ENCODE peak calls at places on chromosomes 5 and 9, in seven cellular contexts. One of them, this sample, is unnamed.

GRCh38 chr9:137310190-137311052 is 8.3 kb upstream of the NRARP start:
- DNase-seq in lower lobe of right lung: peak
- DNase-seq in HL-60: no peak
- DNase-seq in GM12865: no peak
- DNase-seq in MM.1S: no peak
- DNase-seq in Caco-2: peak
- DNase-seq in fibroblast of pulmonary artery: no peak
- DNase-seq in this sample: no peak

GRCh38 chr5:113427871-113428574 is 6.8 kb downstream of the TSSK1B start:
- DNase-seq in lower lobe of right lung: no peak
- DNase-seq in HL-60: no peak
- DNase-seq in GM12865: no peak
- DNase-seq in MM.1S: no peak
- DNase-seq in Caco-2: no peak
- DNase-seq in fibroblast of pulmonary artery: no peak
- DNase-seq in this sample: no peak

GRCh38 chr9:29456940-29457339 is 1883.7 kb upstream of the C9orf72 start:
- DNase-seq in lower lobe of right lung: no peak
- DNase-seq in HL-60: no peak
- DNase-seq in GM12865: no peak
- DNase-seq in MM.1S: no peak
- DNase-seq in Caco-2: no peak
- DNase-seq in fibroblast of pulmonary artery: peak
- DNase-seq in this sample: no peak

GRCh38 chr5:673140-673836 is 19.9 kb downstream of the TPPP start:
- DNase-seq in lower lobe of right lung: peak
- DNase-seq in HL-60: no peak
- DNase-seq in GM12865: no peak
- DNase-seq in MM.1S: no peak
- DNase-seq in Caco-2: no peak
- DNase-seq in fibroblast of pulmonary artery: no peak
- DNase-seq in this sample: no peak

GRCh38 chr9:122129969-122130368 is 29.6 kb downstream of the NDUFA8 start:
- DNase-seq in lower lobe of right lung: no peak
- DNase-seq in HL-60: no peak
- DNase-seq in GM12865: no peak
- DNase-seq in MM.1S: no peak
- DNase-seq in Caco-2: no peak
- DNase-seq in fibroblast of pulmonary artery: no peak
- DNase-seq in this sample: no peak

GRCh38 chr9:121075251-121076036 is 689 bp downstream of the CNTRL start:
- DNase-seq in lower lobe of right lung: no peak
- DNase-seq in HL-60: peak
- DNase-seq in GM12865: peak
- DNase-seq in MM.1S: peak
- DNase-seq in Caco-2: no peak
- DNase-seq in fibroblast of pulmonary artery: no peak
- DNase-seq in this sample: peak

GRCh38 chr9:111036946-111037743 is 1.1 kb downstream of the LPAR1 start:
- DNase-seq in lower lobe of right lung: no peak
- DNase-seq in HL-60: no peak
- DNase-seq in GM12865: peak
- DNase-seq in MM.1S: no peak
- DNase-seq in Caco-2: no peak
- DNase-seq in fibroblast of pulmonary artery: peak
- DNase-seq in this sample: no peak

GRCh38 chr5:67494186-67494842 is 297.7 kb upstream of the CD180 start:
- DNase-seq in lower lobe of right lung: no peak
- DNase-seq in HL-60: no peak
- DNase-seq in GM12865: no peak
- DNase-seq in MM.1S: no peak
- DNase-seq in Caco-2: no peak
- DNase-seq in fibroblast of pulmonary artery: no peak
- DNase-seq in this sample: no peak

GRCh38 chr5:40084614-40085013 is 595.1 kb upstream of the PTGER4 start:
- DNase-seq in lower lobe of right lung: no peak
- DNase-seq in HL-60: no peak
- DNase-seq in GM12865: no peak
- DNase-seq in MM.1S: no peak
- DNase-seq in Caco-2: no peak
- DNase-seq in fibroblast of pulmonary artery: no peak
- DNase-seq in this sample: no peak

GRCh38 chr9:121966706-121967105 is 126.4 kb downstream of the TTLL11 start:
- DNase-seq in lower lobe of right lung: no peak
- DNase-seq in HL-60: no peak
- DNase-seq in GM12865: no peak
- DNase-seq in MM.1S: no peak
- DNase-seq in Caco-2: no peak
- DNase-seq in fibroblast of pulmonary artery: no peak
- DNase-seq in this sample: no peak

GRCh38 chr5:34655354-34655991 is 655 bp upstream of the RAI14 start:
- DNase-seq in lower lobe of right lung: no peak
- DNase-seq in HL-60: no peak
- DNase-seq in GM12865: peak
- DNase-seq in MM.1S: peak
- DNase-seq in Caco-2: peak
- DNase-seq in fibroblast of pulmonary artery: peak
- DNase-seq in this sample: no peak

GRCh38 chr9:107330420-107330819 is 47.3 kb downstream of the RAD23B start:
- DNase-seq in lower lobe of right lung: no peak
- DNase-seq in HL-60: no peak
- DNase-seq in GM12865: no peak
- DNase-seq in MM.1S: no peak
- DNase-seq in Caco-2: no peak
- DNase-seq in fibroblast of pulmonary artery: no peak
- DNase-seq in this sample: no peak

GRCh38 chr9:99660191-99660636 is 161.5 kb upstream of the NR4A3 start:
- DNase-seq in lower lobe of right lung: peak
- DNase-seq in HL-60: peak
- DNase-seq in GM12865: peak
- DNase-seq in MM.1S: no peak
- DNase-seq in Caco-2: no peak
- DNase-seq in fibroblast of pulmonary artery: no peak
- DNase-seq in this sample: no peak

GRCh38 chr9:101270325-101270701 is 114.5 kb downstream of the BAAT start:
- DNase-seq in lower lobe of right lung: no peak
- DNase-seq in HL-60: no peak
- DNase-seq in GM12865: no peak
- DNase-seq in MM.1S: no peak
- DNase-seq in Caco-2: no peak
- DNase-seq in fibroblast of pulmonary artery: peak
- DNase-seq in this sample: no peak

GRCh38 chr5:80191991-80192398 is 63.9 kb downstream of the SERINC5 start:
- DNase-seq in lower lobe of right lung: no peak
- DNase-seq in HL-60: no peak
- DNase-seq in GM12865: no peak
- DNase-seq in MM.1S: no peak
- DNase-seq in Caco-2: no peak
- DNase-seq in fibroblast of pulmonary artery: no peak
- DNase-seq in this sample: peak

GRCh38 chr9:119768266-119768665 is 399.0 kb upstream of the BRINP1 start:
- DNase-seq in lower lobe of right lung: no peak
- DNase-seq in HL-60: no peak
- DNase-seq in GM12865: no peak
- DNase-seq in MM.1S: no peak
- DNase-seq in Caco-2: no peak
- DNase-seq in fibroblast of pulmonary artery: no peak
- DNase-seq in this sample: no peak

GRCh38 chr5:140145818-140146522 is 20.2 kb downstream of the IGIP start:
- DNase-seq in lower lobe of right lung: peak
- DNase-seq in HL-60: peak
- DNase-seq in GM12865: peak
- DNase-seq in MM.1S: peak
- DNase-seq in Caco-2: no peak
- DNase-seq in fibroblast of pulmonary artery: peak
- DNase-seq in this sample: no peak

GRCh38 chr5:160159991-160160826 is 41.0 kb upstream of the PWWP2A start:
- DNase-seq in lower lobe of right lung: no peak
- DNase-seq in HL-60: no peak
- DNase-seq in GM12865: peak
- DNase-seq in MM.1S: peak
- DNase-seq in Caco-2: peak
- DNase-seq in fibroblast of pulmonary artery: no peak
- DNase-seq in this sample: no peak

GRCh38 chr5:97000391-97000790 is 64.5 kb downstream of the LNPEP start:
- DNase-seq in lower lobe of right lung: no peak
- DNase-seq in HL-60: no peak
- DNase-seq in GM12865: no peak
- DNase-seq in MM.1S: no peak
- DNase-seq in Caco-2: no peak
- DNase-seq in fibroblast of pulmonary artery: peak
- DNase-seq in this sample: no peak

GRCh38 chr5:173230741-173231380 is 4.1 kb downstream of the NKX2-5 start:
- DNase-seq in lower lobe of right lung: no peak
- DNase-seq in HL-60: no peak
- DNase-seq in GM12865: no peak
- DNase-seq in MM.1S: no peak
- DNase-seq in Caco-2: no peak
- DNase-seq in fibroblast of pulmonary artery: no peak
- DNase-seq in this sample: no peak
- H3K4me3 ChIP-seq in lower lobe of right lung: no peak
- H3K4me3 ChIP-seq in HL-60: no peak
- H3K4me3 ChIP-seq in GM12865: no peak
- H3K4me3 ChIP-seq in MM.1S: no peak
- H3K4me3 ChIP-seq in Caco-2: no peak
- H3K4me3 ChIP-seq in fibroblast of pulmonary artery: no peak
- H3K4me3 ChIP-seq in this sample: no peak

GRCh38 chr5:71880531-71880930 is 161.5 kb downstream of the CARTPT start:
- DNase-seq in lower lobe of right lung: no peak
- DNase-seq in HL-60: no peak
- DNase-seq in GM12865: no peak
- DNase-seq in MM.1S: no peak
- DNase-seq in Caco-2: no peak
- DNase-seq in fibroblast of pulmonary artery: no peak
- DNase-seq in this sample: no peak
- H3K4me3 ChIP-seq in lower lobe of right lung: no peak
- H3K4me3 ChIP-seq in HL-60: no peak
- H3K4me3 ChIP-seq in GM12865: no peak
- H3K4me3 ChIP-seq in MM.1S: no peak
- H3K4me3 ChIP-seq in Caco-2: no peak
- H3K4me3 ChIP-seq in fibroblast of pulmonary artery: no peak
- H3K4me3 ChIP-seq in this sample: no peak

GRCh38 chr5:124888050-124888506 is 141.6 kb upstream of the ZNF608 start:
- DNase-seq in lower lobe of right lung: no peak
- DNase-seq in HL-60: no peak
- DNase-seq in GM12865: no peak
- DNase-seq in MM.1S: no peak
- DNase-seq in Caco-2: peak
- DNase-seq in fibroblast of pulmonary artery: no peak
- DNase-seq in this sample: no peak
- H3K4me3 ChIP-seq in lower lobe of right lung: no peak
- H3K4me3 ChIP-seq in HL-60: no peak
- H3K4me3 ChIP-seq in GM12865: no peak
- H3K4me3 ChIP-seq in MM.1S: no peak
- H3K4me3 ChIP-seq in Caco-2: no peak
- H3K4me3 ChIP-seq in fibroblast of pulmonary artery: no peak
- H3K4me3 ChIP-seq in this sample: no peak

DNA sequence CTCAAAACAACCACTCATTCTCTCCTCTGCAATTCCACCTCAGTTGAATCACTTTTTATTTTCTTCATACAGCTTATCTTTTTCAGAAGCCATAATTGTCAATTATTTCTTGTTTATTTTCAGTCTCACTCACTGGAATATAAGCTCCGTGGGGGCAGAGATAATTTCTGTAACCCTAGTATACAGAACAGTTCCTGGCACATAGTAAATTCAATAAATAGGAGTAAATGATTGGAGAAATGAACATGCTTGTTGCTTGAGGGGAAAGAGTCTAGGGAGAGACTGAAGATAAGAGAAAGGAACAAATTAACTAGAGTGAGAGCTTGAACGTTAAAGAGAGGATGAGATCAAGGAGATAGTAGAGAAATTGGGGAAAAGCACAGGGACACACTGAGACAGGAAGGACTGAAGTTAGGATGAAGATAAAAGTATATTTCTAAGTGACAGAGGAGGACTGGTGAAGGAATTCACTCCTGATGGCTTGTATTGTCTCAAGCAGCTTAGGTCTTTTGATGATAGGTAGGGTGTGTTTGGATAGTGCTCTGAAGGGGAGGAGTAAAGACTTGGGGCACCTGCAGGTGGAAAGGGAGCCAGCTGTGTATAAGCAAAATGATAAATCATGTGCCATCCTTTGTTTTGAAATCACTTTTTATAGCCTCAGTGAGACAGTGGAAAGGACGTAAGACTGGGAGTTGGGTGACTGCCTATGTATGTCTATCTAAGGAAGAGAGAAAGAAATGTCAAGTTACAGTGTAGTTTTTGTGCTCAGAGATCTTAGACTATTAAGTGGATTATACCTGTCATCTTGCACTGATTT is 2.2 kb downstream of the NAA35 start:
- DNase-seq in lower lobe of right lung: no peak
- DNase-seq in HL-60: no peak
- DNase-seq in GM12865: no peak
- DNase-seq in MM.1S: no peak
- DNase-seq in Caco-2: no peak
- DNase-seq in fibroblast of pulmonary artery: no peak
- DNase-seq in this sample: peak
- H3K4me3 ChIP-seq in lower lobe of right lung: no peak
- H3K4me3 ChIP-seq in HL-60: no peak
- H3K4me3 ChIP-seq in GM12865: no peak
- H3K4me3 ChIP-seq in MM.1S: no peak
- H3K4me3 ChIP-seq in Caco-2: no peak
- H3K4me3 ChIP-seq in fibroblast of pulmonary artery: no peak
- H3K4me3 ChIP-seq in this sample: no peak

GRCh38 chr5:6889030-6889429 is 175.8 kb downstream of the TENT4A start:
- DNase-seq in lower lobe of right lung: no peak
- DNase-seq in HL-60: no peak
- DNase-seq in GM12865: no peak
- DNase-seq in MM.1S: no peak
- DNase-seq in Caco-2: no peak
- DNase-seq in fibroblast of pulmonary artery: no peak
- DNase-seq in this sample: no peak
- H3K4me3 ChIP-seq in lower lobe of right lung: no peak
- H3K4me3 ChIP-seq in HL-60: no peak
- H3K4me3 ChIP-seq in GM12865: no peak
- H3K4me3 ChIP-seq in MM.1S: no peak
- H3K4me3 ChIP-seq in Caco-2: no peak
- H3K4me3 ChIP-seq in fibroblast of pulmonary artery: no peak
- H3K4me3 ChIP-seq in this sample: no peak

This sample was measured in Jurkat, Clone E6-1.